ENCODE peak calls at places on chromosomes 16 and 17, in five cellular contexts. One of them, this sample, is unnamed.

GRCh38 chr16:3007957-3008748 is 4.6 kb upstream of the CLDN9 start:
- DNase-seq in GM12864: no peak
- DNase-seq in HCT116: no peak
- DNase-seq in cardiac muscle cell: peak; percentile 91
- DNase-seq in AG10803: no peak
- DNase-seq in this sample: no peak

GRCh38 chr17:40442392-40443195 is 656 bp upstream of the IGFBP4 start:
- DNase-seq in GM12864: no peak
- DNase-seq in HCT116: no peak
- DNase-seq in cardiac muscle cell: no peak
- DNase-seq in AG10803: no peak
- DNase-seq in this sample: no peak

GRCh38 chr17:80499961-80500665 is 23.7 kb upstream of the NPTX1 start:
- DNase-seq in GM12864: no peak
- DNase-seq in HCT116: no peak
- DNase-seq in cardiac muscle cell: no peak
- DNase-seq in AG10803: no peak
- DNase-seq in this sample: no peak

GRCh38 chr16:58652741-58653140 is 23.1 kb upstream of the CNOT1 start:
- DNase-seq in GM12864: no peak
- DNase-seq in HCT116: no peak
- DNase-seq in cardiac muscle cell: peak; percentile 63
- DNase-seq in AG10803: no peak
- DNase-seq in this sample: peak; percentile 51

GRCh38 chr16:67653131-67654068 is 6.7 kb downstream of the ACD start:
- DNase-seq in GM12864: no peak
- DNase-seq in HCT116: no peak
- DNase-seq in cardiac muscle cell: peak; percentile 48
- DNase-seq in AG10803: no peak
- DNase-seq in this sample: no peak

GRCh38 chr17:1847191-1847590 is 17.4 kb downstream of the RPA1 start:
- DNase-seq in GM12864: no peak
- DNase-seq in HCT116: no peak
- DNase-seq in cardiac muscle cell: peak; percentile 82
- DNase-seq in AG10803: no peak
- DNase-seq in this sample: no peak

GRCh38 chr16:68235882-68236803 is at the start of gene ESRP2:
- DNase-seq in GM12864: no peak
- DNase-seq in HCT116: peak; percentile 84
- DNase-seq in cardiac muscle cell: peak; percentile 43
- DNase-seq in AG10803: no peak
- DNase-seq in this sample: no peak

GRCh38 chr17:8857919-8858318 is 9.6 kb downstream of the PIK3R6 start:
- DNase-seq in GM12864: peak; percentile 90
- DNase-seq in HCT116: no peak
- DNase-seq in cardiac muscle cell: no peak
- DNase-seq in AG10803: peak; percentile 87
- DNase-seq in this sample: peak; percentile 76

DNA sequence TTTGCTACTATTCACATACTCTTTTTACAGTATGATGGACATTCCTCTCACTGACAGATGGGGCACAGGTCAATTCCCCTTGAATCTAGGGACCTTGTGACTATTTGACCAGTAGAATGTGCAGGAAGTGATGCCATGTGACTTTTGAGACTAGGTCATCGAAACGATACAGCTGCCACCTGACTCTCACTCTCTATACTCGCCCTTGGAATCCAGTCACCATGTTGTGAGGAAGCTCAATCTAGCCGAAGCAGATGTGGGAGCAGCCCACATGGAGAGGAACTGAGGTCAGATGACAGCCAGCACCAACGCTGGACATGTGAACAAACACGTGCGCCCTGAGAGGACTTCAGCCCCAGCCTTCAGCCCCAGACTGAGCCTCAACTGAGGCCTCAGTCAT is 148.2 kb upstream of the CDC42EP4 start:
- DNase-seq in GM12864: no peak
- DNase-seq in HCT116: no peak
- DNase-seq in cardiac muscle cell: no peak
- DNase-seq in AG10803: no peak
- DNase-seq in this sample: no peak
- TF ChIP-seq CTCF in GM12864: no peak
- TF ChIP-seq CTCF in HCT116: no peak
- TF ChIP-seq CTCF in cardiac muscle cell: no peak
- TF ChIP-seq CTCF in AG10803: no peak
- TF ChIP-seq CTCF in this sample: no peak

DNA sequence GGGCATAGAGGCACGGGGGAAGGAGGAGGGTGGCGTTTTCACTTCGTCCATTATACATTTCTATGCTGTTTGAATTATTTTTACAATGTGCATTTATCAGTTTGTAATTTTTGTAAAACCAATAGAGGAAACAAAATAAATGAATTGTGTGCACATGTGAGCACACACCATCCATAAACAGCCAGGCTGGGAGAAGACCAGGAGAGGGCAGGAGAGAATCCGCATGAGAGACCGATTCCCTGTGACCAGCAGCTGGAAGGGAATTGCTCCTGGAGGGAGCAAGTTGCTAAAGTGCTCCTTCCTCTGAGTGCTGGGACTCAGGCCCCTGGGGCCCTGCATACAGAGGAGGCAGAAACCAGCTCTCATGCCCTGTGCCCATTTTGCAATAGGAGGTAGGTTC is 126.0 kb downstream of the ABCC12 start:
- DNase-seq in GM12864: no peak
- DNase-seq in HCT116: no peak
- DNase-seq in cardiac muscle cell: no peak
- DNase-seq in AG10803: no peak
- DNase-seq in this sample: no peak
- TF ChIP-seq CTCF in GM12864: no peak
- TF ChIP-seq CTCF in HCT116: peak; percentile 7
- TF ChIP-seq CTCF in cardiac muscle cell: no peak
- TF ChIP-seq CTCF in AG10803: peak; percentile 39
- TF ChIP-seq CTCF in this sample: peak; percentile 8

DNA sequence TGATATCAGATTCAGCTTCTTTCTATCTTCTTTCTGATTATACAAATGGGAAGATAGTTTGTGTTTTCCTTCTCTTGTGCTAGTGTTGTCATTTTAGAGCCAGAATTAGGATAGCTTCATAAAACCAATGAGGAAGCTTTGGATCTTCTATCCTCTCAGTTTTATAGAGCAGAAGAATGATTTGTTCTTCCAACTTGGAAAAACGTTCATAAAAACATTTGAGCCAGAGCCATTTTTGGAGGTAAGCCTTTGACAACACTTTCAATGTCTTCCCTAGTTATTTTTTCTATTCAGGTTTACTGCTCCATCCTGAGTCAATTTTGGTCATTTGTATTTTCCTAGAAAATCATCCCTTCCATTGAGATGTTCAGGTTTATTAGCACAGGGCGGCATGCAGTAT is 91.2 kb upstream of the MYOCD start:
- DNase-seq in GM12864: no peak
- DNase-seq in HCT116: no peak
- DNase-seq in cardiac muscle cell: no peak
- DNase-seq in AG10803: no peak
- DNase-seq in this sample: no peak
- TF ChIP-seq CTCF in GM12864: no peak
- TF ChIP-seq CTCF in HCT116: no peak
- TF ChIP-seq CTCF in cardiac muscle cell: no peak
- TF ChIP-seq CTCF in AG10803: no peak
- TF ChIP-seq CTCF in this sample: no peak

DNA sequence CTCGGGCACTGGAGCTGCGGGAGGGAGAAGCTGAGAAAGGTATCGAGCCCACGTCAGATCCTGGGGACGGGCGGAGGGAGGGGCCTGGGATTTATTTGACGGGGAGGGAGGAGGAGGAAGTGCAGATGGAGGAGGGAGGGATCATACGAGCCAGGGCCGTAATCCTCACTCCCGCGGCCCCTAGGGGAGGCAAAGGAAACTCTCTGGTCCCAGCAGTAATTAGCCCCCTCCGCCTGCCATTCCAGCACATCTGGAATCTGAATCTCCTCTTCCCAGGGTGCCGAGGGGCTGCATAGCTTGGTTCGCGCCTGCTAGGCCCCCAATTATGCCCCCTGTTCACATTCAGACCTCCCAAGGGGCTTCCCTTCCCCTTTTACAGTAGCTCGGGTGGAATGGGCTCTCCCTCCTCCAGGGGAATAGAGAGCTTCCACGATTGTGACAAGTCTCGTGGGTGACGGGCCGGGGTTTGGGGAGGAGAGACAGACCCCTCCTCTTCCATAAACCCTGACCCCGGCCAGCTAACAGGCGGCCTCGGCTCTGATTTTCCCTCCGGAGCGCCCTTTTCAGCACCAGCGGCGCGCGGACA is at the start of gene SEZ6L2:
- DNase-seq in GM12864: no peak
- DNase-seq in HCT116: peak; percentile 90
- DNase-seq in cardiac muscle cell: peak; percentile 73
- DNase-seq in AG10803: peak; percentile 84
- DNase-seq in this sample: peak; percentile 93
- TF ChIP-seq CTCF in GM12864: no peak
- TF ChIP-seq CTCF in HCT116: peak; percentile 35
- TF ChIP-seq CTCF in cardiac muscle cell: peak; percentile 43
- TF ChIP-seq CTCF in AG10803: peak; percentile 40
- TF ChIP-seq CTCF in this sample: peak; percentile 46